ENCODE peak calls at places on chromosomes 2 and 18, in ten cellular contexts. E is glomerular endothelial cell; N is H4; G is brain pericyte; Q is anterior cingulate cortex; U is activated CD8-positive, alpha-beta memory T cell treated with anti-CD3 and anti-CD28 coated beads for 4 hours; L is MCF 10A; A is CD8-positive, alpha-beta T cell; O is ovary; I is GM04504. T is an unnamed sample.

GRCh38 chr2:8086796-8087479 is 594.9 kb upstream of the ID2 start:
- DNase-seq in E (no peak), N (peak), G (peak), Q (no peak), U (no peak), L (peak), A (no peak), O (no peak), I (peak), T (no peak)

GRCh38 chr2:72533767-72534166 is 292.1 kb downstream of the EXOC6B start:
- DNase-seq in E (no peak), N (no peak), G (no peak), Q (no peak), U (no peak), L (peak), A (no peak), O (no peak), I (no peak), T (no peak)

GRCh38 chr2:16077601-16078000 is 137.3 kb downstream of the MYCN start:
- DNase-seq in E (no peak), N (no peak), G (no peak), Q (no peak), U (no peak), L (no peak), A (no peak), O (no peak), I (no peak), T (no peak)

GRCh38 chr2:136242687-136243277 is 124.8 kb upstream of the CXCR4 start:
- DNase-seq in E (no peak), N (no peak), G (no peak), Q (no peak), U (peak), L (no peak), A (peak), O (no peak), I (no peak), T (no peak)

GRCh38 chr2:101921319-101921960 is 70.3 kb upstream of the IL1R2 start:
- DNase-seq in E (no peak), N (no peak), G (no peak), Q (no peak), U (no peak), L (no peak), A (no peak), O (no peak), I (no peak), T (peak)

GRCh38 chr18:52339891-52340371 is at the start of gene DCC:
- DNase-seq in E (no peak), N (peak), G (peak), Q (peak), U (no peak), L (peak), A (no peak), O (no peak), I (no peak), T (peak)

GRCh38 chr2:67394734-67395133 is 2.4 kb upstream of the ETAA1 start:
- DNase-seq in E (no peak), N (peak), G (no peak), Q (no peak), U (no peak), L (peak), A (no peak), O (no peak), I (no peak), T (no peak)

GRCh38 chr2:31354837-31355236 is 59.7 kb downstream of the XDH start:
- DNase-seq in E (no peak), N (peak), G (no peak), Q (no peak), U (no peak), L (peak), A (no peak), O (no peak), I (no peak), T (no peak)

GRCh38 chr2:160703648-160704585 is 210.3 kb upstream of the RBMS1 start:
- DNase-seq in E (no peak), N (no peak), G (no peak), Q (no peak), U (no peak), L (no peak), A (peak), O (no peak), I (no peak), T (peak)

GRCh38 chr2:158845869-158846268 is 50.8 kb downstream of the DAPL1 start:
- DNase-seq in E (no peak), N (no peak), G (no peak), Q (no peak), U (no peak), L (peak), A (no peak), O (no peak), I (no peak), T (no peak)

GRCh38 chr2:96874099-96874831 is 4.4 kb upstream of the SEMA4C start:
- DNase-seq in E (no peak), N (no peak), G (no peak), Q (no peak), U (no peak), L (no peak), A (no peak), O (no peak), I (no peak), T (no peak)

GRCh38 chr18:45171575-45172225 is 443.6 kb upstream of the SLC14A2 start:
- DNase-seq in E (no peak), N (no peak), G (no peak), Q (no peak), U (no peak), L (no peak), A (no peak), O (no peak), I (no peak), T (no peak)

GRCh38 chr18:71114550-71115210 is 825.8 kb downstream of the SOCS6 start:
- DNase-seq in E (peak), N (peak), G (no peak), Q (no peak), U (no peak), L (no peak), A (no peak), O (no peak), I (no peak), T (no peak)

GRCh38 chr2:120298173-120298835 is 45.7 kb downstream of the RALB start:
- DNase-seq in E (no peak), N (no peak), G (no peak), Q (no peak), U (no peak), L (no peak), A (no peak), O (no peak), I (no peak), T (no peak)

GRCh38 chr2:27249891-27250651 is 12.8 kb downstream of the SLC30A3 start:
- DNase-seq in E (no peak), N (no peak), G (no peak), Q (no peak), U (no peak), L (peak), A (peak), O (peak), I (no peak), T (peak)

GRCh38 chr2:72765997-72766609 is 59.7 kb downstream of the EXOC6B start:
- DNase-seq in E (no peak), N (no peak), G (no peak), Q (no peak), U (no peak), L (no peak), A (no peak), O (no peak), I (no peak), T (no peak)

T was measured in globus pallidus.